ENCODE peak calls at places on chromosomes 11 and 22, in eight cellular contexts. D is right lobe of liver; W is dorsolateral prefrontal cortex; R is CD4-positive, alpha-beta T cell; Z is thoracic aorta; V is fibroblast of lung; T is cardiac muscle cell; H is colonic mucosa. N is an unnamed sample. For H3K27me3, the result is how much of the 10 kb centered on the place peaks cover.

GRCh38 chr11:124640660-124641059 is 18.0 kb downstream of the TBRG1 start:
- DNase-seq in W (no peak), Z (no peak), D (no peak), R (no peak), T (no peak), V (no peak), H (no peak), N (no peak)

GRCh38 chr22:42547562-42547961 is 6.2 kb upstream of the SERHL2 start:
- DNase-seq in V (no peak), D (no peak), R (no peak), W (no peak), Z (no peak), T (no peak), H (no peak), N (no peak)

GRCh38 chr11:128407962-128408361 is 179.4 kb downstream of the ETS1 start:
- DNase-seq in H (no peak), W (no peak), R (no peak), V (peak), T (no peak), Z (no peak), D (no peak), N (no peak)

GRCh38 chr11:125188021-125188420 is 23.5 kb downstream of the PKNOX2 start:
- DNase-seq in D (no peak), H (no peak), R (no peak), Z (no peak), W (no peak), V (peak), T (no peak), N (no peak)

GRCh38 chr11:128061321-128061871 is 526.0 kb downstream of the ETS1 start:
- DNase-seq in Z (no peak), T (no peak), V (peak), W (no peak), H (no peak), D (no peak), R (no peak), N (no peak)

GRCh38 chr11:111976614-111977140 is 39.5 kb downstream of the DIXDC1 start:
- DNase-seq in D (peak), W (no peak), V (peak), T (peak), R (no peak), Z (peak), H (no peak), N (no peak)

GRCh38 chr11:112523477-112523876 is 262.8 kb upstream of the PLET1 start:
- DNase-seq in R (no peak), T (peak), W (peak), V (no peak), D (peak), H (no peak), Z (peak), N (no peak)

GRCh38 chr11:85725510-85726258 is 39.7 kb upstream of the CCDC89 start:
- DNase-seq in W (no peak), Z (no peak), V (peak), T (no peak), D (no peak), H (no peak), R (no peak), N (no peak)

GRCh38 chr11:9861860-9862725 is 198.2 kb downstream of the SWAP70 start:
- DNase-seq in H (peak), W (peak), D (peak), T (peak), V (peak), Z (no peak), R (peak), N (peak)

GRCh38 chr11:64998690-64999431 is 2.1 kb upstream of the BATF2 start:
- DNase-seq in Z (no peak), R (no peak), T (no peak), V (no peak), D (no peak), H (peak), W (no peak), N (no peak)

GRCh38 chr22:20650294-20651207 is 123.4 kb upstream of the SERPIND1 start:
- DNase-seq in V (no peak), H (no peak), Z (no peak), D (no peak), W (no peak), R (no peak), T (no peak), N (no peak)

GRCh38 chr11:33689506-33689905 is 11.1 kb downstream of the C11orf91 start:
- DNase-seq in D (no peak), T (no peak), R (no peak), V (no peak), H (no peak), W (no peak), Z (no peak), N (no peak)

GRCh38 chr22:37480387-37481346 is 5.5 kb downstream of the MFNG start:
- DNase-seq in T (no peak), W (no peak), V (no peak), D (no peak), R (no peak), H (no peak), Z (no peak), N (no peak)

GRCh38 chr11:12724301-12725046 is 50.3 kb downstream of the TEAD1 start:
- DNase-seq in D (peak), W (no peak), Z (peak), T (no peak), H (peak), V (peak), R (no peak), N (peak)

GRCh38 chr11:24575392-24575791 is 78.5 kb downstream of the LUZP2 start:
- DNase-seq in Z (no peak), V (peak), D (no peak), H (no peak), R (no peak), T (no peak), W (no peak), N (no peak)

GRCh38 chr11:48193876-48194275 is 22.7 kb upstream of the OR4B1 start:
- DNase-seq in V (peak), W (no peak), D (no peak), R (no peak), H (no peak), T (no peak), Z (no peak), N (no peak)

GRCh38 chr11:72609045-72609444 is 65.2 kb downstream of the PDE2A start:
- DNase-seq in R (no peak), W (no peak), H (no peak), V (peak), D (no peak), Z (no peak), T (no peak), N (no peak)

GRCh38 chr22:46674906-46675305 is 54.7 kb downstream of the GRAMD4 start:
- DNase-seq in W (no peak), Z (no peak), H (no peak), T (no peak), R (peak), V (no peak), D (no peak), N (no peak)

GRCh38 chr22:36339171-36340065 is 48.3 kb downstream of the MYH9 start:
- DNase-seq in Z (no peak), W (no peak), D (no peak), H (no peak), V (peak), R (no peak), T (no peak), N (no peak)

GRCh38 chr11:121513807-121514206 is 61.0 kb upstream of the SORL1-AS1 start:
- DNase-seq in Z (no peak), T (no peak), R (no peak), D (no peak), V (no peak), H (no peak), W (no peak), N (no peak)

GRCh38 chr11:27108809-27109208 is 68.2 kb downstream of the BBOX1 start:
- DNase-seq in Z (no peak), V (no peak), R (no peak), H (no peak), T (no peak), D (no peak), W (no peak), N (no peak)

GRCh38 chr11:96508861-96509260 is 119.0 kb downstream of the JRKL start:
- DNase-seq in D (no peak), R (no peak), Z (no peak), V (no peak), H (no peak), W (no peak), T (no peak), N (no peak)

GRCh38 chr11:127247261-127247660 is 246.7 kb upstream of the KIRREL3 start:
- DNase-seq in Z (no peak), D (no peak), R (no peak), H (no peak), W (no peak), V (no peak), T (no peak), N (no peak)

GRCh38 chr11:71139516-71140205 is 112.7 kb downstream of the SHANK2 start:
- DNase-seq in V (peak), Z (no peak), R (no peak), D (peak), W (peak), T (no peak), H (no peak), N (no peak)

GRCh38 chr11:126333142-126333541 is 22.3 kb upstream of the ST3GAL4 start:
- DNase-seq in R (no peak), Z (no peak), W (no peak), H (no peak), V (no peak), D (no peak), T (no peak), N (no peak)

GRCh38 chr11:34564406-34564805 is 50.8 kb upstream of the ELF5 start:
- DNase-seq in Z (no peak), D (no peak), H (no peak), W (no peak), T (no peak), V (peak), R (no peak), N (no peak)

GRCh38 chr22:43007519-43008102 is 7.3 kb downstream of the PACSIN2 start:
- DNase-seq in R (no peak), H (peak), T (peak), Z (no peak), D (no peak), V (peak), W (no peak), N (no peak)

DNA sequence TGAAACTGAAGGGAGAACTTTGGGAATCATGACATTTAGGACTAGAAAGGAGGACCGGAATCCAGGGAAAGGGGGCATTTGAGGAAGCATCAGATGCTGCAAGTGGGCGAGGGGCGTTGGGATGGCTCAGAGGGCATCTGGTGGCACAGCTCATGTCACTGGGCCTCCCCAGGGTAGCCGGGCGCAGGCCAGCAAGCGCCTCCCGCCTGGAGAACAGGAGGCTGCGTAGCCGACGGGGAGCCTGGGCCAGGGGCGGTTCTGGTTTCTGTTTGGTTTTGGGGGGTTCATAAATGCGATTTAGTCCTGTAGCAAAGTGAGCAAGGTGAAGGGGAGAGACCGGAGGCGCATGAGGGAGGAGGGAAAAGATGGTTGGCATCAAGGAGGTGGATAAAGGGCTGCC is 443 bp upstream of the ST14 start:
- DNase-seq in R (no peak), H (no peak), V (no peak), T (no peak), D (no peak), Z (no peak), W (no peak), N (no peak)
- H3K27me3 ChIP-seq in R (under half), H (under half), V (under half), T (half or more), D (under half), Z (under half), W (under half), N (under half)

GRCh38 chr11:278001-278951 is at the start of gene NLRP6:
- DNase-seq in T (no peak), W (no peak), V (no peak), Z (no peak), H (no peak), D (no peak), R (no peak), N (no peak)

GRCh38 chr11:280762-281485 is 2.7 kb downstream of the NLRP6 start:
- DNase-seq in Z (no peak), D (peak), H (no peak), W (no peak), V (no peak), R (no peak), T (no peak), N (no peak)

GRCh38 chr11:281486-282161 is 3.4 kb downstream of the NLRP6 start:
- DNase-seq in R (no peak), Z (no peak), D (peak), W (no peak), T (no peak), V (no peak), H (no peak), N (no peak)

GRCh38 chr11:279966-280761 is 2.0 kb downstream of the NLRP6 start:
- DNase-seq in H (peak), Z (no peak), T (peak), V (peak), R (peak), D (peak), W (no peak), N (no peak)

GRCh38 chr11:279040-279965 is 1.1 kb downstream of the NLRP6 start:
- DNase-seq in R (no peak), Z (no peak), V (no peak), T (no peak), W (no peak), H (no peak), D (peak), N (no peak)
- H3K27me3 ChIP-seq in R (under half), Z (under half), V (half or more), T (half or more), W (half or more), H (under half), D (under half), N (half or more)

DNA sequence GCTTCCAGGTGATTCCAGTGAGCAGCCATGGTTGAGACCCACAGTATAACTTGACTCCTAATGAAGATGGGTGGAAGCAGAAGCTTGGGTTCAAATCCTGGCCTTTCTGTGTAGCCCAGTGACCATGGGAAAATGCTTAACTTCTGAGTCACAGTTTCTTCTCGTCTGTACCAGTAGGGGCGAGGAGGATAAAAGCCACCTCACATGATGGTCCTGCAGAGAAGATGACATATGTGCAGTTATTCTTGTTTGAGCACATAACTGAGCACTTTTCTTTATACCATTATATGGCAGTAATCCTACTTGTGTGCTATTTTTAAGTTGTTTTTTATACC is 5.0 kb downstream of the TMEM109 start:
- DNase-seq in V (peak), H (no peak), T (no peak), R (no peak), W (no peak), Z (no peak), D (no peak), N (no peak)
- H3K27me3 ChIP-seq in V (under half), H (under half), T (under half), R (under half), W (under half), Z (under half), D (under half), N (under half)

GRCh38 chr22:39253427-39254070 is 8.8 kb upstream of the PDGFB start:
- DNase-seq in R (no peak), H (peak), W (peak), T (peak), D (peak), Z (peak), V (peak), N (peak)

GRCh38 chr22:39250131-39250530 is 5.3 kb upstream of the PDGFB start:
- DNase-seq in V (no peak), D (no peak), H (no peak), T (no peak), R (no peak), W (no peak), Z (no peak), N (no peak)

GRCh38 chr22:39252461-39253391 is 7.9 kb upstream of the PDGFB start:
- DNase-seq in R (no peak), Z (no peak), H (no peak), D (no peak), W (no peak), V (peak), T (no peak), N (no peak)

GRCh38 chr22:39250838-39251237 is 6.1 kb upstream of the PDGFB start:
- DNase-seq in H (no peak), V (no peak), Z (no peak), W (no peak), T (no peak), R (no peak), D (no peak), N (no peak)

DNA sequence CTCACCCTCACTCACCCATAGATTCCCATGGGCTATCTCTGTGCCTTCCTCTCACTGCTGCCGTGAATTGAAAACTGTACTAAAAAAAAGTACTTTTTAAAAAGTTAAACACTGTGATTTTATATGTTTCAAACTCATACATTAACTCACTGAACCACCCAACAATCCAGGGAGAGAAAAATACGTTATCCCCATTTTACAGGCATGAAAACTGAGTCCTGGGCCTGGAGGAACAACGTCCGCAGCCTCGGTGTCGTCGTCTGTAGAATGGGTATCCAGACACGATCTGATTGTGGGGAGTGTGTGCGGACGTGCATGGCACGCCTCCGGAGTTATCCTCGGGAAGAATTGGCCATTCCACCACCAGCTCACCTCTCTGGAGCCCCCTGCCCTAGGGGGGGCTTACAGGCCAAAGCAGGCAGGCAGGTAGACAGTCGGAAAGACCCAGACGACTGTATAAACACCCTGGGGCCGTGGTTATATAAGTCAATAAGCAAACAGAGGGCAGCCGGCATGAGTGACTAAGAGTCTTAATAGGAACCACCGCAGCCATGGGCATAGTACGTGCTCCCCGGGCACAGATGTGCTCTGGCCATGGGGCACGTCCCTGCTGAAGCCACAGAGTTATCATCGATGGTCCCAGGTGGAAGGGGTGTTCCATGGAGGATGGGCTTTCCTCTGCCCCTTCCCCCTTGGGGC is 7.1 kb upstream of the PDGFB start:
- DNase-seq in V (peak), H (no peak), D (no peak), T (no peak), W (no peak), Z (no peak), R (no peak), N (no peak)
- H3K27me3 ChIP-seq in V (under half), H (under half), D (under half), T (under half), W (under half), Z (under half), R (under half), N (under half)

GRCh38 chr22:17262976-17263375 is 43.7 kb upstream of the ADA2 start:
- DNase-seq in Z (no peak), R (no peak), T (no peak), D (no peak), H (no peak), V (no peak), W (no peak), N (no peak)
- H3K27me3 ChIP-seq in Z (under half), R (under half), T (under half), D (under half), H (under half), V (under half), W (under half), N (under half)

DNA sequence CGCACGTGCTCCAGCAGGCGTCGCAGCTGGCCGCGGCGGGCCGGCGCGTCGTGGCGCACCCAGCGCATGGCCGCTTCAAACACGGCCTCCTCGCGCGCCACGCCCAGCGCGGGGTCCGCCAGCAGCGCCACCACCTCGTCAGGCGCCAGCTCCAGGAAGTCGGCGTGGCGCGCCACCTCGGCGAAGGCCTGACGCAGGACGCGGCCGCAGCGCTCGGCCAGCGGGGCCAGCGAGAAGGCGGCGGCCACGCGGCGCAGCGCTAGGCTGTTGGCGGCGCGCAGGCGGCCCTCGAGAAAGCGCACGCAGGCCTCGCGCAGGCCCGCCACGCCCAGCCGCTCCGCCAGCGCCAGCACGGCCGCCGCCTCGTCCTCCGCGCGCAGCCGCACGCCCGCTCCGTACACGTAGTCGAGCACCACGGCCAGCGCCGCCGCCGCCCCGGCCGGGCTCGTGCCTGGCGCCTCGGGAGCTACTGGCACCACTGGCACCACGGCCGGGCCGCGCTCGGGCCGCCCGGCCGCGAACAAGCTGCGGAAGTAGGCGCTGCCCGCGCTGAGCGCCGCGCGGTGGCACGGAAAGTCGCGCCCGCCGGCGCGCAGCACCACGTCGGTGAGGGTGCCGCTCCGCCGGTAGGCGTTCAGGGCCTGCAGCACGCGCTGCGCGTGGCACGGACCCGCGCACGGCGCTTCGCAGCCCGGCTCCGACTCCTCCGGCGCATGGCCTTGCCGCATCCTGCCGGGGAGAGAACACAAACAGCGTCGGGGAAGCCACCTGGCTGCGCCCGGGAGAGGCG is 2.9 kb downstream of the KLHL35 start:
- DNase-seq in D (peak), W (no peak), V (peak), H (peak), R (peak), T (peak), Z (no peak), N (peak)
- H3K27me3 ChIP-seq in D (under half), W (under half), V (under half), H (under half), R (under half), T (half or more), Z (under half), N (under half)

GRCh38 chr11:123185326-123185725 is 9.7 kb downstream of the CLMP start:
- DNase-seq in V (no peak), Z (no peak), T (peak), W (no peak), R (no peak), H (no peak), D (no peak), N (no peak)

GRCh38 chr11:123186291-123186690 is 8.8 kb downstream of the CLMP start:
- DNase-seq in W (no peak), H (no peak), Z (no peak), R (no peak), V (no peak), T (no peak), D (no peak), N (no peak)

GRCh38 chr11:123182101-123182500 is 12.9 kb downstream of the CLMP start:
- DNase-seq in W (no peak), H (no peak), V (no peak), Z (no peak), T (no peak), R (no peak), D (no peak), N (no peak)

GRCh38 chr11:123183391-123184099 is 11.5 kb downstream of the CLMP start:
- DNase-seq in D (no peak), H (no peak), T (no peak), V (peak), R (no peak), W (no peak), Z (no peak), N (no peak)

GRCh38 chr11:123184531-123184930 is 10.5 kb downstream of the CLMP start:
- DNase-seq in R (no peak), V (no peak), Z (no peak), T (no peak), W (no peak), D (no peak), H (no peak), N (no peak)
- H3K27me3 ChIP-seq in R (under half), V (under half), Z (under half), T (under half), W (under half), D (under half), H (under half), N (under half)

N was measured in tibial nerve.